ENCODE peak calls at places on chromosomes 2 and 18, in five cellular contexts. One of them, this sample, is unnamed.

GRCh38 chr18:54261894-54262293 is 7.4 kb upstream of the POLI start:
- DNase-seq in T-helper 9 cell: no peak
- DNase-seq in Right ventricle myocardium superior: no peak
- DNase-seq in transverse colon: peak
- DNase-seq in substantia nigra: no peak
- DNase-seq in this sample: no peak

GRCh38 chr2:116269040-116269439 is 1545.5 kb upstream of the DDX18 start:
- DNase-seq in substantia nigra: no peak
- DNase-seq in transverse colon: no peak
- DNase-seq in T-helper 9 cell: no peak
- DNase-seq in Right ventricle myocardium superior: no peak
- DNase-seq in this sample: no peak

GRCh38 chr18:3388980-3389379 is 61.0 kb upstream of the TGIF1 start:
- DNase-seq in Right ventricle myocardium superior: no peak
- DNase-seq in transverse colon: no peak
- DNase-seq in substantia nigra: no peak
- DNase-seq in T-helper 9 cell: no peak
- DNase-seq in this sample: no peak

GRCh38 chr2:126513033-126513432 is 142.9 kb upstream of the GYPC start:
- DNase-seq in T-helper 9 cell: no peak
- DNase-seq in substantia nigra: no peak
- DNase-seq in Right ventricle myocardium superior: no peak
- DNase-seq in transverse colon: no peak
- DNase-seq in this sample: no peak

GRCh38 chr2:233857511-233858118 is 3.3 kb upstream of the HJURP start:
- DNase-seq in T-helper 9 cell: peak
- DNase-seq in substantia nigra: no peak
- DNase-seq in Right ventricle myocardium superior: no peak
- DNase-seq in transverse colon: peak
- DNase-seq in this sample: no peak

GRCh38 chr2:207014424-207014823 is 75.1 kb downstream of the CPO start:
- DNase-seq in transverse colon: no peak
- DNase-seq in T-helper 9 cell: no peak
- DNase-seq in substantia nigra: no peak
- DNase-seq in Right ventricle myocardium superior: no peak
- DNase-seq in this sample: no peak

GRCh38 chr2:188475945-188476344 is 184.3 kb downstream of the GULP1 start:
- DNase-seq in T-helper 9 cell: no peak
- DNase-seq in Right ventricle myocardium superior: no peak
- DNase-seq in transverse colon: no peak
- DNase-seq in substantia nigra: no peak
- DNase-seq in this sample: no peak

GRCh38 chr2:102226612-102227351 is 40.0 kb downstream of the IL1RL2 start:
- DNase-seq in Right ventricle myocardium superior: no peak
- DNase-seq in substantia nigra: peak
- DNase-seq in T-helper 9 cell: no peak
- DNase-seq in transverse colon: no peak
- DNase-seq in this sample: no peak

GRCh38 chr18:5868218-5868904 is 27.0 kb downstream of the TMEM200C start:
- DNase-seq in substantia nigra: no peak
- DNase-seq in transverse colon: peak
- DNase-seq in T-helper 9 cell: no peak
- DNase-seq in Right ventricle myocardium superior: peak
- DNase-seq in this sample: peak

GRCh38 chr2:236668531-236668969 is 98.9 kb downstream of the ACKR3 start:
- DNase-seq in substantia nigra: no peak
- DNase-seq in T-helper 9 cell: no peak
- DNase-seq in transverse colon: no peak
- DNase-seq in Right ventricle myocardium superior: no peak
- DNase-seq in this sample: no peak

GRCh38 chr2:18723219-18723618 is 133.8 kb upstream of the NT5C1B start:
- DNase-seq in substantia nigra: no peak
- DNase-seq in T-helper 9 cell: no peak
- DNase-seq in transverse colon: no peak
- DNase-seq in Right ventricle myocardium superior: no peak
- DNase-seq in this sample: no peak

GRCh38 chr2:57965961-57966360 is 80.6 kb upstream of the VRK2 start:
- DNase-seq in transverse colon: no peak
- DNase-seq in substantia nigra: no peak
- DNase-seq in T-helper 9 cell: no peak
- DNase-seq in Right ventricle myocardium superior: no peak
- DNase-seq in this sample: no peak

GRCh38 chr2:109378682-109379081 is 235.1 kb downstream of the SEPTIN10 start:
- DNase-seq in transverse colon: no peak
- DNase-seq in Right ventricle myocardium superior: no peak
- DNase-seq in T-helper 9 cell: no peak
- DNase-seq in substantia nigra: no peak
- DNase-seq in this sample: no peak

GRCh38 chr2:66925128-66925527 is 472.0 kb upstream of the ETAA1 start:
- DNase-seq in T-helper 9 cell: no peak
- DNase-seq in substantia nigra: no peak
- DNase-seq in Right ventricle myocardium superior: no peak
- DNase-seq in transverse colon: no peak
- DNase-seq in this sample: no peak

GRCh38 chr2:241375300-241375699 is 19.2 kb downstream of the FARP2 start:
- DNase-seq in transverse colon: no peak
- DNase-seq in substantia nigra: no peak
- DNase-seq in T-helper 9 cell: no peak
- DNase-seq in Right ventricle myocardium superior: no peak
- DNase-seq in this sample: no peak

GRCh38 chr2:86476092-86476491 is 34.9 kb downstream of the KDM3A start:
- DNase-seq in T-helper 9 cell: no peak
- DNase-seq in transverse colon: no peak
- DNase-seq in Right ventricle myocardium superior: no peak
- DNase-seq in substantia nigra: no peak
- DNase-seq in this sample: peak

GRCh38 chr2:28716265-28716865 is 35.3 kb upstream of the PPP1CB start:
- DNase-seq in T-helper 9 cell: no peak
- DNase-seq in transverse colon: peak
- DNase-seq in substantia nigra: no peak
- DNase-seq in Right ventricle myocardium superior: peak
- DNase-seq in this sample: peak

GRCh38 chr18:10035306-10035991 is 121.6 kb downstream of the VAPA start:
- DNase-seq in T-helper 9 cell: no peak
- DNase-seq in transverse colon: no peak
- DNase-seq in substantia nigra: no peak
- DNase-seq in Right ventricle myocardium superior: no peak
- DNase-seq in this sample: no peak

GRCh38 chr18:79560042-79560860 is 119.4 kb upstream of the CTDP1 start:
- DNase-seq in Right ventricle myocardium superior: no peak
- DNase-seq in T-helper 9 cell: no peak
- DNase-seq in transverse colon: no peak
- DNase-seq in substantia nigra: no peak
- DNase-seq in this sample: no peak

GRCh38 chr2:187549951-187550555 is 4.2 kb downstream of the TFPI start:
- DNase-seq in Right ventricle myocardium superior: no peak
- DNase-seq in substantia nigra: no peak
- DNase-seq in transverse colon: no peak
- DNase-seq in T-helper 9 cell: no peak
- DNase-seq in this sample: no peak

GRCh38 chr18:23918395-23919032 is 96.0 kb upstream of the TTC39C start:
- DNase-seq in substantia nigra: peak
- DNase-seq in Right ventricle myocardium superior: peak
- DNase-seq in T-helper 9 cell: peak
- DNase-seq in transverse colon: peak
- DNase-seq in this sample: peak

GRCh38 chr2:121969155-121969554 is 213.7 kb downstream of the TSN start:
- DNase-seq in Right ventricle myocardium superior: no peak
- DNase-seq in transverse colon: no peak
- DNase-seq in substantia nigra: no peak
- DNase-seq in T-helper 9 cell: no peak
- DNase-seq in this sample: peak

GRCh38 chr2:6826081-6826913 is 39.4 kb downstream of the CMPK2 start:
- DNase-seq in Right ventricle myocardium superior: no peak
- DNase-seq in T-helper 9 cell: peak
- DNase-seq in substantia nigra: no peak
- DNase-seq in transverse colon: peak
- DNase-seq in this sample: peak

GRCh38 chr2:15895615-15896500 is 44.5 kb upstream of the MYCN start:
- DNase-seq in T-helper 9 cell: no peak
- DNase-seq in Right ventricle myocardium superior: no peak
- DNase-seq in transverse colon: no peak
- DNase-seq in substantia nigra: no peak
- DNase-seq in this sample: no peak

GRCh38 chr18:48891721-48892120 is 59.0 kb downstream of the SMAD7 start:
- DNase-seq in substantia nigra: no peak
- DNase-seq in T-helper 9 cell: no peak
- DNase-seq in transverse colon: no peak
- DNase-seq in Right ventricle myocardium superior: no peak
- DNase-seq in this sample: no peak

GRCh38 chr2:158457826-158458616 is 1.3 kb downstream of the PKP4 start:
- DNase-seq in transverse colon: peak
- DNase-seq in T-helper 9 cell: peak
- DNase-seq in Right ventricle myocardium superior: peak
- DNase-seq in substantia nigra: peak
- DNase-seq in this sample: peak

GRCh38 chr18:7958081-7958896 is 391.2 kb downstream of the PTPRM start:
- DNase-seq in Right ventricle myocardium superior: no peak
- DNase-seq in transverse colon: no peak
- DNase-seq in T-helper 9 cell: no peak
- DNase-seq in substantia nigra: no peak
- DNase-seq in this sample: no peak

GRCh38 chr2:109512076-109512475 is 101.7 kb downstream of the SEPTIN10 start:
- DNase-seq in transverse colon: no peak
- DNase-seq in T-helper 9 cell: no peak
- DNase-seq in substantia nigra: no peak
- DNase-seq in Right ventricle myocardium superior: no peak
- DNase-seq in this sample: no peak

GRCh38 chr2:138185827-138186226 is 221.6 kb downstream of the HNMT start:
- DNase-seq in transverse colon: no peak
- DNase-seq in Right ventricle myocardium superior: no peak
- DNase-seq in T-helper 9 cell: no peak
- DNase-seq in substantia nigra: no peak
- DNase-seq in this sample: no peak

GRCh38 chr2:183780072-183780471 is 655.8 kb downstream of the NUP35 start:
- DNase-seq in transverse colon: no peak
- DNase-seq in substantia nigra: no peak
- DNase-seq in T-helper 9 cell: no peak
- DNase-seq in Right ventricle myocardium superior: no peak
- DNase-seq in this sample: no peak